ENCODE peak calls at places on chromosomes 1 and 21, in five cellular contexts. One of them, this sample, is unnamed.

GRCh38 chr21:44816761-44817505 is 929 bp downstream of the SUMO3 start:
- DNase-seq in colonic mucosa: peak
- DNase-seq in dermis blood vessel endothelial cell: no peak
- DNase-seq in AG04449: no peak
- DNase-seq in caudate nucleus: no peak
- DNase-seq in this sample: no peak

GRCh38 chr1:212671342-212672031 is 28.2 kb downstream of the BATF3 start:
- DNase-seq in caudate nucleus: no peak
- DNase-seq in dermis blood vessel endothelial cell: no peak
- DNase-seq in AG04449: no peak
- DNase-seq in colonic mucosa: no peak
- DNase-seq in this sample: no peak

GRCh38 chr1:245695211-245695610 is 540.4 kb downstream of the KIF26B start:
- DNase-seq in colonic mucosa: no peak
- DNase-seq in dermis blood vessel endothelial cell: no peak
- DNase-seq in caudate nucleus: no peak
- DNase-seq in AG04449: no peak
- DNase-seq in this sample: no peak

GRCh38 chr21:39676054-39676771 is 63.5 kb downstream of the B3GALT5 start:
- DNase-seq in colonic mucosa: no peak
- DNase-seq in dermis blood vessel endothelial cell: peak
- DNase-seq in caudate nucleus: no peak
- DNase-seq in AG04449: no peak
- DNase-seq in this sample: peak

GRCh38 chr1:155913969-155914757 is 3.0 kb upstream of the RIT1 start:
- DNase-seq in caudate nucleus: no peak
- DNase-seq in colonic mucosa: no peak
- DNase-seq in dermis blood vessel endothelial cell: no peak
- DNase-seq in AG04449: no peak
- DNase-seq in this sample: no peak

GRCh38 chr1:230459463-230459862 is 33.3 kb upstream of the PGBD5 start:
- DNase-seq in dermis blood vessel endothelial cell: no peak
- DNase-seq in caudate nucleus: no peak
- DNase-seq in AG04449: no peak
- DNase-seq in colonic mucosa: no peak
- DNase-seq in this sample: no peak

GRCh38 chr1:6569033-6569432 is 10.8 kb upstream of the ZBTB48 start:
- DNase-seq in AG04449: no peak
- DNase-seq in dermis blood vessel endothelial cell: no peak
- DNase-seq in colonic mucosa: no peak
- DNase-seq in caudate nucleus: no peak
- DNase-seq in this sample: no peak

GRCh38 chr1:41773144-41773571 is 145.6 kb downstream of the HIVEP3 start:
- DNase-seq in colonic mucosa: no peak
- DNase-seq in caudate nucleus: no peak
- DNase-seq in dermis blood vessel endothelial cell: no peak
- DNase-seq in AG04449: peak
- DNase-seq in this sample: no peak

GRCh38 chr1:28606771-28607170 is 14.7 kb downstream of the RAB42 start:
- DNase-seq in caudate nucleus: no peak
- DNase-seq in colonic mucosa: no peak
- DNase-seq in dermis blood vessel endothelial cell: no peak
- DNase-seq in AG04449: no peak
- DNase-seq in this sample: no peak

GRCh38 chr1:85607126-85607912 is 26.8 kb downstream of the CCN1 start:
- DNase-seq in colonic mucosa: no peak
- DNase-seq in AG04449: peak
- DNase-seq in caudate nucleus: no peak
- DNase-seq in dermis blood vessel endothelial cell: peak
- DNase-seq in this sample: no peak

GRCh38 chr21:36759348-36760083 is 60.6 kb downstream of the SIM2 start:
- DNase-seq in caudate nucleus: no peak
- DNase-seq in dermis blood vessel endothelial cell: no peak
- DNase-seq in AG04449: no peak
- DNase-seq in colonic mucosa: no peak
- DNase-seq in this sample: no peak

GRCh38 chr1:212118167-212118871 is 82.8 kb downstream of the DTL start:
- DNase-seq in AG04449: no peak
- DNase-seq in colonic mucosa: no peak
- DNase-seq in dermis blood vessel endothelial cell: peak
- DNase-seq in caudate nucleus: no peak
- DNase-seq in this sample: no peak

GRCh38 chr1:44588551-44588950 is 85.7 kb downstream of the TMEM53 start:
- DNase-seq in dermis blood vessel endothelial cell: no peak
- DNase-seq in caudate nucleus: no peak
- DNase-seq in AG04449: no peak
- DNase-seq in colonic mucosa: no peak
- DNase-seq in this sample: no peak

This sample was measured in T-helper 1 cell.